ENCODE peak calls at places on chromosomes 13 and 19, in five cellular contexts. Z is BE2C, K is left ventricle myocardium inferior, N is tibial artery, I is GM23248. B is an unnamed sample.

GRCh38 chr19:22446605-22447004 is 24.5 kb upstream of the ZNF98 start:
- DNase-seq in Z (no peak), K (no peak), N (no peak), I (no peak), B (no peak)

GRCh38 chr19:16062789-16063188 is 13.5 kb upstream of the TPM4 start:
- DNase-seq in Z (peak; percentile 70), K (no peak), N (no peak), I (no peak), B (peak; percentile 65)

GRCh38 chr13:90838561-90838960 is 508.9 kb upstream of the MIR17HG start:
- DNase-seq in Z (no peak), K (no peak), N (no peak), I (no peak), B (no peak)

GRCh38 chr19:10334340-10335148 is 1.2 kb upstream of the RAVER1 start:
- DNase-seq in Z (peak; percentile 96), K (peak; percentile 94), N (peak; percentile 98), I (peak; percentile 99), B (peak; percentile 71)

GRCh38 chr19:9494096-9494495 is 4.3 kb downstream of the ZNF560 start:
- DNase-seq in Z (no peak), K (no peak), N (no peak), I (no peak), B (no peak)

GRCh38 chr13:72221276-72221962 is 354.4 kb upstream of the DACH1 start:
- DNase-seq in Z (peak; percentile 66), K (no peak), N (no peak), I (no peak), B (no peak)

GRCh38 chr19:46115396-46116109 is 8.9 kb downstream of the IGFL3 start:
- DNase-seq in Z (peak; percentile 15), K (no peak), N (no peak), I (peak; percentile 91), B (no peak)

GRCh38 chr13:18943721-18944391 is 237.8 kb downstream of the TUBA3C start:
- DNase-seq in Z (no peak), K (no peak), N (peak; percentile 51), I (no peak), B (no peak)

GRCh38 chr13:33509642-33510229 is 224.2 kb upstream of the STARD13 start:
- DNase-seq in Z (no peak), K (peak; percentile 29), N (peak; percentile 76), I (peak; percentile 78), B (peak; percentile 21)

GRCh38 chr19:39111593-39112199 is 13.9 kb upstream of the PAK4 start:
- DNase-seq in Z (peak; percentile 40), K (no peak), N (no peak), I (no peak), B (no peak)

GRCh38 chr13:50928609-50929274 is 19.2 kb downstream of the RNASEH2B start:
- DNase-seq in Z (no peak), K (no peak), N (no peak), I (no peak), B (no peak)

GRCh38 chr13:73299787-73300186 is 241.0 kb downstream of the KLF5 start:
- DNase-seq in Z (no peak), K (no peak), N (no peak), I (no peak), B (no peak)

GRCh38 chr19:34963531-34964406 is at the start of gene ZNF792:
- DNase-seq in Z (peak; percentile 93), K (peak; percentile 69), N (peak; percentile 78), I (peak; percentile 73), B (no peak)

GRCh38 chr19:23787106-23787505 is 28.4 kb upstream of the ZNF681 start:
- DNase-seq in Z (no peak), K (no peak), N (no peak), I (no peak), B (no peak)

GRCh38 chr13:31111136-31111535 is 50.6 kb downstream of the HSPH1 start:
- DNase-seq in Z (no peak), K (no peak), N (no peak), I (peak; percentile 21), B (no peak)

GRCh38 chr19:29540128-29540527 is 14.3 kb downstream of the VSTM2B start:
- DNase-seq in Z (no peak), K (no peak), N (peak; percentile 17), I (no peak), B (peak; percentile 40)

GRCh38 chr13:22801402-22802003 is 379.3 kb upstream of the SGCG start:
- DNase-seq in Z (no peak), K (no peak), N (no peak), I (peak; percentile 34), B (no peak)

GRCh38 chr13:74131206-74131605 is 3.0 kb downstream of the KLF12 start:
- DNase-seq in Z (no peak), K (no peak), N (no peak), I (no peak), B (no peak)

GRCh38 chr19:17370026-17370587 is 7.0 kb downstream of the PLVAP start:
- DNase-seq in Z (no peak), K (no peak), N (no peak), I (peak; percentile 32), B (peak; percentile 68)
- H3K4me3 ChIP-seq in Z (no peak overlapping the region), K (no peak overlapping the region), N (no peak overlapping the region), I (no peak overlapping the region), B (no peak overlapping the region)

GRCh38 chr19:802497-802887 is 5.2 kb downstream of the PTBP1 start:
- DNase-seq in Z (no peak), K (no peak), N (no peak), I (peak; percentile 48), B (no peak)
- H3K4me1 ChIP-seq in Z (peaks cover 32% of the 10 kb centered on the region), K (peaks cover 94% of the 10 kb centered on the region), N (peaks cover 53% of the 10 kb centered on the region), I (peaks cover 27% of the 10 kb centered on the region), B (peaks cover 47% of the 10 kb centered on the region)

GRCh38 chr13:110493161-110493593 is 68.3 kb downstream of the RAB20 start:
- DNase-seq in Z (no peak), K (no peak), N (no peak), I (no peak), B (no peak)

GRCh38 chr13:110492299-110493160 is 69.0 kb downstream of the RAB20 start:
- DNase-seq in Z (no peak), K (no peak), N (no peak), I (no peak), B (no peak)

GRCh38 chr13:110490009-110490770 is 71.3 kb downstream of the RAB20 start:
- DNase-seq in Z (no peak), K (no peak), N (no peak), I (no peak), B (no peak)

GRCh38 chr13:110493613-110494012 is 67.9 kb downstream of the RAB20 start:
- DNase-seq in Z (no peak), K (no peak), N (no peak), I (no peak), B (no peak)

DNA sequence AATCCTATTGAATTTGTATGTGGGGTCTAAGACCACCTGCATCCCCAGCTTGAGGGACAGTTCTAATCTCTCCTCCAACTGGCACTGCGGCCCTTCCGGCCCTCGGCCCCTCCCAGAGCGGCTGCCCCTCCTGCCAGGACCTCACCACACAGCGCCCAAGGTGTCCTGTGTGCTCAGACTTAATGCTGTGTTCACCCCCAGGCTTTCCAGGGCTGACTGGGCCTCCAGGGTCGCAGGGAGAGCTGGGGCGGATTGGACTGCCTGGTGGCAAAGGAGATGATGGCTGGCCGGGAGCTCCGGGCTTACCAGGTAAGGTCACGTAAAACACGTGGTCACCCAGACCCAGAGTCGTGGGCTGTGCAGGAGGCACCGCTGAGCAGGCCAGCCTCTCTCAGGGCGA is 69.7 kb downstream of the RAB20 start:
- DNase-seq in Z (no peak), K (no peak), N (no peak), I (no peak), B (no peak)
- H3K36me3 ChIP-seq in Z (no peaks in the 10 kb centered on the region), K (peaks cover 96% of the 10 kb centered on the region), N (peaks cover 98% of the 10 kb centered on the region), I (peaks cover 7% of the 10 kb centered on the region), B (peaks cover 100% of the 10 kb centered on the region)

GRCh38 chr19:36245210-36246005 is 30.5 kb downstream of the ZNF146 start:
- DNase-seq in Z (peak; percentile 34), K (no peak), N (no peak), I (peak; percentile 38), B (no peak)
- H3K4me3 ChIP-seq in Z (peak overlapping the region; percentile 34), K (peak overlapping the region; percentile 64), N (peak overlapping the region; percentile 30), I (peak overlapping the region; percentile 67), B (peak overlapping the region; percentile 50)

GRCh38 chr19:44752816-44753618 is 4.5 kb downstream of the BCL3 start:
- DNase-seq in Z (peak; percentile 79), K (peak; percentile 90), N (peak; percentile 93), I (peak; percentile 92), B (peak; percentile 86)
- H3K4me1 ChIP-seq in Z (peaks cover 14% of the 10 kb centered on the region), K (peaks cover 94% of the 10 kb centered on the region), N (peaks cover 86% of the 10 kb centered on the region), I (peaks cover 44% of the 10 kb centered on the region), B (peaks cover 22% of the 10 kb centered on the region)

GRCh38 chr19:2109278-2109864 is 12.7 kb downstream of the IZUMO4 start:
- DNase-seq in Z (no peak), K (no peak), N (no peak), I (no peak), B (no peak)
- H3K36me3 ChIP-seq in Z (peaks cover 89% of the 10 kb centered on the region), K (peaks cover 98% of the 10 kb centered on the region), N (peaks cover 99% of the 10 kb centered on the region), I (peaks cover 9% of the 10 kb centered on the region), B (peaks cover 79% of the 10 kb centered on the region)

GRCh38 chr19:55605637-55606470 is at the start of gene ZNF865:
- DNase-seq in Z (peak; percentile 79), K (peak; percentile 72), N (peak; percentile 85), I (peak; percentile 91), B (peak; percentile 85)

GRCh38 chr19:55603581-55604292 is 1.7 kb upstream of the ZNF865 start:
- DNase-seq in Z (no peak), K (no peak), N (no peak), I (no peak), B (no peak)

GRCh38 chr19:55605207-55605636 is 225 bp upstream of the ZNF865 start:
- DNase-seq in Z (peak; percentile 98), K (peak; percentile 97), N (peak; percentile 98), I (peak; percentile 99), B (peak; percentile 98)

GRCh38 chr19:55606817-55607216 is 1.4 kb downstream of the ZNF865 start:
- DNase-seq in Z (no peak), K (no peak), N (no peak), I (no peak), B (no peak)

GRCh38 chr19:55606471-55606787 is 982 bp downstream of the ZNF865 start:
- DNase-seq in Z (no peak), K (no peak), N (no peak), I (no peak), B (no peak)
- H3K4me3 ChIP-seq in Z (peak overlapping the region; percentile 90), K (peak overlapping the region; percentile 89), N (peak overlapping the region; percentile 96), I (peak overlapping the region; percentile 88), B (peak overlapping the region; percentile 91)

DNA sequence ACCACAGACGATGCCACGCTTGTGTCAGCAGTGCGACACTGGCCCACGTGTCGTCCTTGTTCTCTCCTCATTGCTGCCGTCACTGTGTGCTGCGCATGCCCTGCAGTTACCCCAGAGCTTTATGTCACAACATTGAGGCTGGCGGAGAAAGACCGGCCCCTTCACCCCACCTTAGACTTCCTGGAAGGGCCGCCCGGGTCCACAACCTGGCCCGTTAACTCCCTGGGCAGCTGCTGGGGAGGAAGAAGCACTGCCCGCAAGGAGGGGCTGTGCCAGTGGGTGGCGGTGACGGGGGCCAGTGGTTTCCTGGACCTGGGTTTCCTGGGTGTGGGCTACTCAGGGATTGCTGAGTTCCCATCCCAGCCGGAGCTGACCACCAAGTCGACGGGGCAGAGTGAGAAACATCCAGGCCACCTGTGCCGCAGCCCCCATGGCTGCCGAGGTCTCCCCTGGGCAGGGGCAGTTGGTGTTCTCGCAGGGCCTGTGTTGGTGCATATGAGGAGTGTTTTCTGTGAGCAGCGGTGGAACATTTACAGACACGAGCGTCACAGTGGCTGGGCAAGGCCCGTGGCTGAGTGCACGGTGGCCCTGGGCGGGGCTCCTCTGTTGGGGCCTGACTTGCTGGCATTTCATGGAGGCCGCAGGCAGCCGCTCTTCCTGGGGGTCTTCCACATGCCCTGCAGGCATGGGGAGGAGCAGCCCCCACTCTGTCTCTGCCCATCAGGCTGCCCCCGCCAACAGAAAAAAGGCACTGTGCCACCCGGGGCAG is 23.1 kb downstream of the TFDP1 start:
- DNase-seq in Z (no peak), K (no peak), N (no peak), I (no peak), B (no peak)
- H3K4me1 ChIP-seq in Z (no peaks in the 10 kb centered on the region), K (no peaks in the 10 kb centered on the region), N (no peaks in the 10 kb centered on the region), I (no peaks in the 10 kb centered on the region), B (no peaks in the 10 kb centered on the region)

B was measured in ascending aorta.